ENCODE peak calls at places on chromosome 3, in ten cellular contexts. K, W, V, M, S, N, Q, D, U and G are unnamed samples.

GRCh38 chr3:31704651-31705179 is 172.0 kb downstream of the STT3B start:
- DNase-seq in S (no peak), K (peak), Q (peak), W (no peak), N (peak), D (no peak), U (no peak), M (peak), V (no peak), G (peak)

GRCh38 chr3:4532535-4533112 is 39.5 kb downstream of the ITPR1 start:
- DNase-seq in Q (no peak), N (no peak), D (peak), V (no peak), K (no peak), U (no peak), S (no peak), M (no peak), W (peak), G (peak)

GRCh38 chr3:170207717-170208116 is 14.5 kb upstream of the PRKCI start:
- DNase-seq in Q (no peak), S (no peak), M (no peak), D (no peak), N (no peak), V (no peak), U (no peak), W (no peak), K (no peak), G (no peak)

GRCh38 chr3:46508850-46509591 is 11.2 kb downstream of the RTP3 start:
- DNase-seq in W (no peak), V (no peak), N (no peak), S (no peak), M (no peak), K (no peak), Q (no peak), U (no peak), D (peak), G (no peak)

GRCh38 chr3:168864107-168865021 is 768.6 kb upstream of the GOLIM4 start:
- DNase-seq in K (no peak), W (no peak), Q (no peak), V (no peak), U (no peak), N (no peak), D (no peak), M (no peak), S (no peak), G (no peak)

GRCh38 chr3:106065831-106066230 is 197.0 kb upstream of the CBLB start:
- DNase-seq in W (no peak), V (no peak), D (no peak), S (no peak), M (no peak), N (no peak), Q (no peak), U (no peak), K (no peak), G (no peak)

GRCh38 chr3:24683511-24684384 is 189.1 kb upstream of the THRB start:
- DNase-seq in Q (peak), K (peak), W (no peak), S (peak), M (peak), U (no peak), N (peak), D (peak), V (no peak), G (peak)

GRCh38 chr3:139472380-139473010 is 3.8 kb downstream of the RBP2 start:
- DNase-seq in D (no peak), V (no peak), Q (no peak), W (no peak), S (no peak), K (no peak), M (no peak), N (no peak), U (no peak), G (no peak)

GRCh38 chr3:16289144-16289889 is 24.3 kb downstream of the OXNAD1 start:
- DNase-seq in W (no peak), S (no peak), D (no peak), K (no peak), M (no peak), N (no peak), U (no peak), V (no peak), Q (no peak), G (no peak)

GRCh38 chr3:61964566-61964965 is 403.2 kb downstream of the PTPRG start:
- DNase-seq in M (peak), W (no peak), S (no peak), D (no peak), K (no peak), U (no peak), Q (no peak), N (no peak), V (no peak), G (no peak)

GRCh38 chr3:112499328-112499727 is at the start of gene BTLA:
- DNase-seq in U (peak), M (no peak), Q (no peak), W (no peak), V (no peak), D (no peak), K (no peak), S (no peak), N (no peak), G (no peak)

GRCh38 chr3:102106421-102107097 is 257.2 kb downstream of the NFKBIZ start:
- DNase-seq in V (no peak), N (no peak), S (no peak), U (no peak), M (no peak), W (no peak), D (no peak), Q (no peak), K (peak), G (no peak)

GRCh38 chr3:123723527-123724168 is 138.8 kb upstream of the HACD2 start:
- DNase-seq in N (peak), Q (peak), M (peak), V (peak), S (peak), K (peak), W (peak), D (peak), U (peak), G (peak)

GRCh38 chr3:35537265-35537664 is 102.1 kb upstream of the ARPP21 start:
- DNase-seq in U (no peak), V (no peak), N (no peak), K (no peak), D (no peak), M (no peak), S (no peak), Q (no peak), W (no peak), G (no peak)

GRCh38 chr3:130759692-130760338 is 13.2 kb upstream of the PIK3R4 start:
- DNase-seq in Q (peak), N (peak), W (peak), M (peak), V (no peak), U (no peak), D (peak), S (peak), K (peak), G (peak)

GRCh38 chr3:8727793-8728517 is 5.6 kb upstream of the CAV3 start:
- DNase-seq in N (no peak), K (no peak), Q (no peak), M (no peak), S (no peak), U (no peak), D (no peak), W (no peak), V (no peak), G (no peak)

GRCh38 chr3:172182797-172183196 is 143.4 kb downstream of the FNDC3B start:
- DNase-seq in K (no peak), S (no peak), W (no peak), V (no peak), Q (no peak), M (no peak), U (no peak), N (no peak), D (no peak), G (no peak)

GRCh38 chr3:197041875-197042488 is 12.4 kb upstream of the MELTF start:
- DNase-seq in M (no peak), K (no peak), D (no peak), Q (no peak), N (no peak), V (no peak), W (no peak), U (no peak), S (no peak), G (no peak)

GRCh38 chr3:13528217-13528801 is 20.6 kb upstream of the FBLN2 start:
- DNase-seq in V (no peak), D (peak), M (no peak), K (no peak), N (peak), Q (peak), S (peak), U (no peak), W (peak), G (peak)

GRCh38 chr3:34882764-34883163 is 756.6 kb upstream of the ARPP21 start:
- DNase-seq in N (no peak), U (no peak), S (no peak), M (no peak), D (no peak), W (no peak), K (no peak), Q (peak), V (no peak), G (peak)

GRCh38 chr3:125079675-125080045 is 23.9 kb upstream of the HEG1 start:
- DNase-seq in U (no peak), M (peak), K (no peak), V (no peak), D (no peak), N (peak), W (no peak), Q (no peak), S (peak), G (no peak)

GRCh38 chr3:187828571-187829452 is 83.5 kb upstream of the BCL6 start:
- DNase-seq in V (peak), N (no peak), Q (no peak), D (no peak), U (peak), K (no peak), W (no peak), M (no peak), S (peak), G (no peak)

GRCh38 chr3:125624341-125624740 is 29.0 kb upstream of the OSBPL11 start:
- DNase-seq in N (no peak), S (no peak), M (no peak), Q (no peak), U (no peak), W (no peak), D (no peak), V (no peak), K (no peak), G (no peak)

GRCh38 chr3:196050597-196050996 is 31.3 kb downstream of the TFRC start:
- DNase-seq in K (no peak), Q (no peak), M (no peak), U (no peak), D (no peak), N (no peak), W (no peak), V (no peak), S (no peak), G (peak)

GRCh38 chr3:67601385-67601784 is 53.0 kb downstream of the SUCLG2 start:
- DNase-seq in W (no peak), Q (no peak), M (no peak), K (no peak), V (no peak), N (no peak), U (no peak), S (no peak), D (no peak), G (no peak)

GRCh38 chr3:175342196-175342595 is 483.1 kb downstream of the NAALADL2 start:
- DNase-seq in U (no peak), Q (no peak), V (no peak), S (no peak), M (no peak), W (no peak), K (no peak), N (no peak), D (no peak), G (no peak)

GRCh38 chr3:143001369-143002082 is at the start of gene U2SURP:
- DNase-seq in U (peak), V (peak), K (peak), Q (peak), M (peak), D (peak), S (peak), W (peak), N (peak), G (peak)

GRCh38 chr3:49906004-49906860 is 2.6 kb upstream of the MST1R start:
- DNase-seq in Q (peak), D (peak), S (peak), V (peak), N (peak), K (peak), M (peak), W (peak), U (no peak), G (peak)
- TF ChIP-seq MAX in Q (no peak), D (peak), S (no peak), V (peak), N (no peak), K (no peak), M (no peak), W (no peak), U (no peak), G (no peak)

GRCh38 chr3:141629950-141630349 is 108.1 kb upstream of the RNF7 start:
- DNase-seq in S (no peak), M (no peak), N (no peak), V (no peak), Q (no peak), D (peak), U (no peak), W (no peak), K (no peak), G (no peak)

DNA sequence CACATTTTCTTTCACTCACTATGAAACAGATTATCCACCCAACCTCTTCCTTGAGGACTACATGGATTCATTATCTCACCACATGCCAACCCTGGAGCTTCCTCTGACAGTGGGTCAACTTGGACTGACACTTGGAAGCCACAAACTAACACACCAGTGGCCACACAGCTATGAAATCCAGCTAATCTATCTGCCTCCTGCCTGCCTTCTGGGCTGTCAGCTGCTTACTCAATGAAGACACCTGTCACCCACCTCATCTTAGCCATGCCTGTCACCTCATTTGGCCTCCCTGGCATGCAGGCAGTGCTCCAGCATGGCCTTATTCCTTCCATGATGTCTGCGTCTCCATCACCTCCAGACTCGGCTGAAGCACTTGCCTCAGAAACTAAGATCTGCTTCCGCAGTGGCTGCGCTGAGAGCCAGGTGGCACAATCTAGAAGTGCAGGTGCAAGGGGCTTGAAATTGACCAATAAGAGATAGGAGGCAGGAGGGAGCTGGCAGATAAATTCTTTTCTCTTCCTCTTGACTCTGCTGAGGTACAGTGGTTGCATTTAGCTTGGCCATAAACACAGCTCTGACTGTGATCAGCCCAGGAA is 105.2 kb upstream of the RNF7 start:
- DNase-seq in N (no peak), U (no peak), V (no peak), D (no peak), K (no peak), Q (no peak), S (no peak), W (no peak), M (no peak), G (no peak)
- TF ChIP-seq MAX in N (no peak), U (no peak), V (peak), D (no peak), K (no peak), Q (no peak), S (no peak), W (no peak), M (no peak), G (no peak)

DNA sequence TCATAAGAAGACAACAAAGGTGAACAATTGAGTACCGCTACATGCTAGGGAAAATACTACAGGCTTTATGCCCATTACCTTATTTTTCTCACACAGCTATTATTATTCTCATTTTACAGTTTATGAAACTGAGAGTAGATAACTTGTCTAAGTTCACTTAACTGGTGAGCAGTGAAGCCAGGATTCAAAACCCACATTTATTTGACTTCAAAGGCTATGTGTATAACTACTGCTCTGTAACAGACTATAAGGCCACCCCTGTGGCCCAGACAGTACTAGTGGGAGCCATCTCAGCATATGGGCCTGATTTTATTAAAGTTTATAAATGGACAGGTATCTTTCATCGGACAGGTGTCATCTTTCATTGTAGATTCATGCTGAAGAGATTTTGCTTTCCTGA is 14.4 kb upstream of the BBX start:
- DNase-seq in Q (no peak), S (no peak), M (no peak), N (no peak), K (no peak), V (no peak), U (no peak), W (no peak), D (no peak), G (no peak)
- TF ChIP-seq MAX in Q (no peak), S (no peak), M (no peak), N (no peak), K (no peak), V (no peak), U (no peak), W (no peak), D (no peak), G (no peak)

GRCh38 chr3:59873576-59874230 is 823.9 kb upstream of the CFAP20DC start:
- DNase-seq in S (no peak), N (no peak), D (no peak), V (no peak), K (no peak), U (peak), Q (no peak), W (no peak), M (no peak), G (no peak)
- TF ChIP-seq MAX in S (no peak), N (no peak), D (no peak), V (no peak), K (no peak), U (no peak), Q (no peak), W (no peak), M (no peak), G (no peak)

GRCh38 chr3:134846084-134846483 is 51.0 kb downstream of the EPHB1 start:
- DNase-seq in W (no peak), N (no peak), D (no peak), U (no peak), V (no peak), K (no peak), M (no peak), S (no peak), Q (no peak), G (no peak)
- TF ChIP-seq MAX in W (no peak), N (no peak), D (no peak), U (no peak), V (no peak), K (no peak), M (no peak), S (no peak), Q (no peak), G (no peak)

GRCh38 chr3:66298591-66298990 is 77.8 kb downstream of the SLC25A26 start:
- DNase-seq in Q (no peak), K (no peak), D (no peak), V (no peak), U (no peak), M (no peak), N (no peak), W (no peak), S (no peak), G (no peak)
- TF ChIP-seq MAX in Q (no peak), K (no peak), D (no peak), V (no peak), U (no peak), M (no peak), N (no peak), W (no peak), S (no peak), G (no peak)